ENCODE peak calls at places on chromosomes 16 and 17, in four cellular contexts. One of them, this sample, is unnamed.

GRCh38 chr17:9765302-9765701 is 26.1 kb downstream of the DHRS7C start:
- DNase-seq in A549: no peak
- DNase-seq in HepG2: no peak
- DNase-seq in K562: no peak
- DNase-seq in this sample: no peak

GRCh38 chr16:67398546-67399217 is 5.4 kb upstream of the TPPP3 start:
- DNase-seq in K562: no peak
- DNase-seq in HepG2: no peak
- DNase-seq in A549: no peak
- DNase-seq in this sample: no peak

GRCh38 chr17:55285340-55286301 is 20.9 kb downstream of the HLF start:
- DNase-seq in A549: no peak
- DNase-seq in K562: no peak
- DNase-seq in HepG2: peak; percentile 99
- DNase-seq in this sample: peak; percentile 68

GRCh38 chr16:83233153-83233552 is 574.6 kb upstream of the HSBP1 start:
- DNase-seq in HepG2: no peak
- DNase-seq in A549: no peak
- DNase-seq in K562: no peak
- DNase-seq in this sample: peak; percentile 80

GRCh38 chr16:273547-274421 is 2.0 kb downstream of the RGS11 start:
- DNase-seq in K562: peak; percentile 86
- DNase-seq in HepG2: no peak
- DNase-seq in A549: peak; percentile 59
- DNase-seq in this sample: no peak

GRCh38 chr17:72502940-72503341 is 382.1 kb downstream of the SOX9 start:
- DNase-seq in A549: no peak
- DNase-seq in HepG2: no peak
- DNase-seq in K562: no peak
- DNase-seq in this sample: peak; percentile 24

GRCh38 chr17:44496815-44497214 is 6.4 kb downstream of the GPATCH8 start:
- DNase-seq in HepG2: no peak
- DNase-seq in A549: no peak
- DNase-seq in K562: no peak
- DNase-seq in this sample: no peak

GRCh38 chr16:11181889-11182279 is 74.1 kb downstream of the SOCS1 start:
- DNase-seq in HepG2: no peak
- DNase-seq in K562: no peak
- DNase-seq in A549: no peak
- DNase-seq in this sample: peak; percentile 61

GRCh38 chr16:88430524-88431446 is 22.3 kb upstream of the ZFPM1 start:
- DNase-seq in A549: no peak
- DNase-seq in HepG2: no peak
- DNase-seq in K562: peak; percentile 51
- DNase-seq in this sample: no peak

GRCh38 chr16:81445143-81445922 is 725 bp downstream of the CMIP start:
- DNase-seq in A549: peak; percentile 61
- DNase-seq in HepG2: no peak
- DNase-seq in K562: peak; percentile 83
- DNase-seq in this sample: peak; percentile 19

GRCh38 chr17:78818932-78819331 is 21.7 kb downstream of the USP36 start:
- DNase-seq in HepG2: no peak
- DNase-seq in K562: no peak
- DNase-seq in A549: no peak
- DNase-seq in this sample: no peak

GRCh38 chr17:64328036-64328874 is 62.4 kb downstream of the PECAM1 start:
- DNase-seq in HepG2: no peak
- DNase-seq in K562: no peak
- DNase-seq in A549: no peak
- DNase-seq in this sample: no peak

GRCh38 chr16:67847064-67847861 is at the start of gene CENPT:
- DNase-seq in A549: no peak
- DNase-seq in HepG2: peak; percentile 70
- DNase-seq in K562: peak; percentile 76
- DNase-seq in this sample: peak; percentile 64

GRCh38 chr16:89104930-89105571 is 11.4 kb downstream of the ACSF3 start:
- DNase-seq in HepG2: no peak
- DNase-seq in A549: no peak
- DNase-seq in K562: no peak
- DNase-seq in this sample: no peak

GRCh38 chr17:146546-146945 is 9.2 kb downstream of the SCGB1C2 start:
- DNase-seq in K562: no peak
- DNase-seq in A549: no peak
- DNase-seq in HepG2: no peak
- DNase-seq in this sample: no peak

GRCh38 chr16:19644877-19645276 is 73.2 kb downstream of the KNOP1 start:
- DNase-seq in A549: no peak
- DNase-seq in HepG2: no peak
- DNase-seq in K562: no peak
- DNase-seq in this sample: peak; percentile 14
- TF ChIP-seq MAZ in A549: no peak
- TF ChIP-seq MAZ in HepG2: no peak
- TF ChIP-seq MAZ in K562: no peak
- TF ChIP-seq MAZ in this sample: no peak

GRCh38 chr16:65713409-65713808 is 591.5 kb upstream of the CDH11 start:
- DNase-seq in A549: no peak
- DNase-seq in HepG2: no peak
- DNase-seq in K562: no peak
- DNase-seq in this sample: no peak
- TF ChIP-seq MAZ in A549: no peak
- TF ChIP-seq MAZ in HepG2: no peak
- TF ChIP-seq MAZ in K562: no peak
- TF ChIP-seq MAZ in this sample: no peak

GRCh38 chr17:57309479-57309878 is 53.2 kb downstream of the MSI2 start:
- DNase-seq in K562: no peak
- DNase-seq in A549: no peak
- DNase-seq in HepG2: no peak
- DNase-seq in this sample: no peak
- TF ChIP-seq MAZ in K562: no peak
- TF ChIP-seq MAZ in A549: no peak
- TF ChIP-seq MAZ in HepG2: no peak
- TF ChIP-seq MAZ in this sample: no peak

GRCh38 chr16:48158296-48158695 is 2.5 kb upstream of the ABCC12 start:
- DNase-seq in A549: peak; percentile 21
- DNase-seq in K562: peak; percentile 25
- DNase-seq in HepG2: peak; percentile 31
- DNase-seq in this sample: peak; percentile 75
- TF ChIP-seq MAZ in A549: no peak
- TF ChIP-seq MAZ in K562: no peak
- TF ChIP-seq MAZ in HepG2: no peak
- TF ChIP-seq MAZ in this sample: no peak

GRCh38 chr16:79269211-79269863 is 331.2 kb downstream of the MAF start:
- DNase-seq in K562: no peak
- DNase-seq in HepG2: no peak
- DNase-seq in A549: no peak
- DNase-seq in this sample: no peak
- TF ChIP-seq MAZ in K562: no peak
- TF ChIP-seq MAZ in HepG2: no peak
- TF ChIP-seq MAZ in A549: no peak
- TF ChIP-seq MAZ in this sample: no peak

GRCh38 chr17:80927791-80928216 is 63.8 kb upstream of the CHMP6 start:
- DNase-seq in K562: no peak
- DNase-seq in HepG2: no peak
- DNase-seq in A549: no peak
- DNase-seq in this sample: peak; percentile 11
- TF ChIP-seq MAZ in K562: no peak
- TF ChIP-seq MAZ in HepG2: no peak
- TF ChIP-seq MAZ in A549: no peak
- TF ChIP-seq MAZ in this sample: no peak

GRCh38 chr17:40097931-40098845 is 2.2 kb downstream of the NR1D1 start:
- DNase-seq in K562: peak; percentile 47
- DNase-seq in HepG2: peak; percentile 93
- DNase-seq in A549: no peak
- DNase-seq in this sample: no peak

GRCh38 chr17:40097087-40097486 is 3.3 kb downstream of the NR1D1 start:
- DNase-seq in HepG2: no peak
- DNase-seq in K562: no peak
- DNase-seq in A549: no peak
- DNase-seq in this sample: no peak

GRCh38 chr17:40094874-40095273 is 5.5 kb downstream of the NR1D1 start:
- DNase-seq in K562: no peak
- DNase-seq in HepG2: no peak
- DNase-seq in A549: no peak
- DNase-seq in this sample: no peak

GRCh38 chr17:40095356-40095943 is 4.9 kb downstream of the NR1D1 start:
- DNase-seq in A549: no peak
- DNase-seq in K562: no peak
- DNase-seq in HepG2: no peak
- DNase-seq in this sample: no peak

DNA sequence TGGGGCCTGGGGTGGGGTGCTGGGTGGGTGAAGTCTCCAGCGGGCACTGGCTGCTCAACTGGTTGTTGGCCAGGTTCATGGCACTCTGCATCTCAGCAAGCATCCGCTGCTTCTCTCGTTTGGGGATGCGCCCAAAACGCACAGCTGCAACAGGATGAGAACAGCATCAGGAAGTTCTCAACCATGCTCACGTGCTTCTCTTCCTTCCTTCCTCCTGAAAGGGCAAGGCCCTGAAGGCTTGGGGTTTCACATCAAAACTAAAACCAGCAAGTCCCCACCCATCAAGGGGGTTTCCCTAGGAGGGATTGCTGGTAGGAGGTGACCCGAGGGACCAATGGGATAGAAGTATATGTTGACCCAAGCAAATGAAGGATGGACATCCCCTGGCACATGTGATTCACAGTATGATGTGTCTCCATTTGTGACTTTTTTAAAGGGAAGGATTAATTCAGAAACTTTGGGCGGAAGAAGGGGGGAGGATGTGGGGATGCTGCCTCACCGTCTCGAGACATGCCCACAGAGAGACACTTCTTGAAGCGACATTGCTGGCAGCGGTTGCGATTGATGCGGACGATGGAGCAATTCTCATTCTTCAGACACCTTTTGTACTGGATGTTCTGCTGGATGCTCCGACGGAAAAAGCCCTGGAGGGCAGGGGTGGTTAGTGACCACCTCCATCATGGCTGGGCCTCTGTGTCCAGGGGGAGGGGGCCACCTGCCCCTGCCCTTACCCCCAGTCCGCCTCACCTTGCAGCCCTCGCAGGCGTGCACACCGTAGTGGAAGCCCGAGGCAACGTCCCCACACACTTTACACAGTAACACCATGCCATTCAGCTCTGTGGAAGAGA is 4.2 kb downstream of the NR1D1 start:
- DNase-seq in HepG2: no peak
- DNase-seq in K562: no peak
- DNase-seq in A549: no peak
- DNase-seq in this sample: peak; percentile 19
- TF ChIP-seq MAZ in HepG2: no peak
- TF ChIP-seq MAZ in K562: no peak
- TF ChIP-seq MAZ in A549: no peak
- TF ChIP-seq MAZ in this sample: no peak

GRCh38 chr16:86862596-86862995 is 284.2 kb downstream of the FOXL1 start:
- DNase-seq in HepG2: no peak
- DNase-seq in K562: no peak
- DNase-seq in A549: no peak
- DNase-seq in this sample: peak; percentile 11
- TF ChIP-seq MAZ in HepG2: no peak
- TF ChIP-seq MAZ in K562: no peak
- TF ChIP-seq MAZ in A549: no peak
- TF ChIP-seq MAZ in this sample: no peak

DNA sequence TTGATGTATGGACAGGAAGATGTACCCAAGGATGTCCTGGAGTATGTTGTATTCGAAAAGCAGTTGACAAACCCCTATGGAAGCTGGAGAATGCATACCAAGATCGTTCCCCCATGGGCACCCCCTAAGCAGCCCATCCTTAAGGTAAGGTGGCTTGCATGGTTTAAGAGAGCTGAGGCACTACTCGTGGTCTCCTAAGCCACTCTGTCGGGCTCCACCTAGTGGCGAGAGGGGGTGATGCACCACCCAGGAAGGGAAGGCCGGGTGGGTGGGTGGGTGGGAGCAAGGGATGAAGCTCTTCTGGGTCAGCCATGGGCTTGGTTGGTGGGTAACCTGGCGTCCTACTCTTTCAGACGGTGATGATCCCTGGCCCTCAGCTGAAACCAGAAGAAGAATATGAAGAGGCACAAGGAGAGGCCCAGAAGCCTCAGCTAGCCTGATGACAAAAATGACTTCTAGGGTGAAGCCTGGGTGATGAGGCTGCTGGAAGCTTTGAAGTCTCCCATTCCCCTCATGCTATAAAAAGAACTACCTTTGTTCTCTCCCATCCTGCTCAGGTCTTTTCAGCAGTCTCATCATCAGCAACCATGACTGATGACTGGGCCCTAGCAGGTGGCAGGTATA is 21.5 kb downstream of the GPR179 start:
- DNase-seq in HepG2: peak; percentile 48
- DNase-seq in K562: peak; percentile 80
- DNase-seq in A549: peak; percentile 88
- DNase-seq in this sample: peak; percentile 39
- TF ChIP-seq MAZ in HepG2: no peak
- TF ChIP-seq MAZ in K562: no peak
- TF ChIP-seq MAZ in A549: no peak
- TF ChIP-seq MAZ in this sample: no peak

GRCh38 chr17:27284811-27285415 is 9.0 kb upstream of the WSB1 start:
- DNase-seq in A549: no peak
- DNase-seq in HepG2: no peak
- DNase-seq in K562: no peak
- DNase-seq in this sample: no peak
- TF ChIP-seq MAZ in A549: no peak
- TF ChIP-seq MAZ in HepG2: no peak
- TF ChIP-seq MAZ in K562: no peak
- TF ChIP-seq MAZ in this sample: no peak

This sample was measured in IMR-90.